ENCODE peak calls at places on chromosome 15, in four cellular contexts. N is psoas muscle, A is IMR-90, U is pancreas. G is an unnamed sample.

GRCh38 chr15:31217566-31218270 is 108.9 kb upstream of the KLF13 start:
- DNase-seq in N (no peak), A (no peak), U (no peak), G (no peak)

GRCh38 chr15:41880156-41880877 is 13.5 kb downstream of the SPTBN5 start:
- DNase-seq in N (no peak), A (no peak), U (no peak), G (no peak)

GRCh38 chr15:81449836-81450474 is 75.9 kb upstream of the TMC3 start:
- DNase-seq in N (no peak), A (no peak), U (no peak), G (no peak)

GRCh38 chr15:52098328-52098727 is 14.2 kb downstream of the BCL2L10 start:
- DNase-seq in N (no peak), A (no peak), U (no peak), G (no peak)

GRCh38 chr15:69992326-69992725 is 105.4 kb downstream of the TLE3 start:
- DNase-seq in N (no peak), A (no peak), U (no peak), G (no peak)

GRCh38 chr15:64455951-64456350 is 4.4 kb upstream of the ZNF609 start:
- DNase-seq in N (no peak), A (no peak), U (no peak), G (no peak)

GRCh38 chr15:65818927-65819562 is 27.0 kb upstream of the DENND4A start:
- DNase-seq in N (no peak), A (peak; percentile 25), U (no peak), G (no peak)

GRCh38 chr15:65100427-65100826 is 14.6 kb downstream of the UBAP1L start:
- DNase-seq in N (no peak), A (no peak), U (no peak), G (no peak)

GRCh38 chr15:62783303-62783957 is 259.1 kb upstream of the TPM1 start:
- DNase-seq in N (no peak), A (peak; percentile 93), U (no peak), G (no peak)

GRCh38 chr15:96687388-96688107 is 357.0 kb downstream of the NR2F2 start:
- DNase-seq in N (no peak), A (no peak), U (no peak), G (no peak)

GRCh38 chr15:69092159-69092558 is 68.3 kb upstream of the GLCE start:
- DNase-seq in N (no peak), A (peak; percentile 64), U (no peak), G (no peak)

GRCh38 chr15:70427531-70428120 is 329.9 kb upstream of the TLE3 start:
- DNase-seq in N (no peak), A (no peak), U (no peak), G (no peak)

GRCh38 chr15:69730281-69731235 is 277.9 kb downstream of the RPLP1 start:
- DNase-seq in N (no peak), A (no peak), U (no peak), G (no peak)

GRCh38 chr15:31440754-31441298 is 114.2 kb downstream of the KLF13 start:
- DNase-seq in N (peak; percentile 80), A (peak; percentile 27), U (peak; percentile 25), G (no peak)

GRCh38 chr15:42102646-42103235 is 8.4 kb upstream of the PLA2G4D start:
- DNase-seq in N (no peak), A (peak; percentile 49), U (no peak), G (no peak)

GRCh38 chr15:70017796-70018195 is 79.9 kb downstream of the TLE3 start:
- DNase-seq in N (no peak), A (no peak), U (no peak), G (no peak)

GRCh38 chr15:60899322-60899966 is 329.7 kb downstream of the RORA start:
- DNase-seq in N (no peak), A (no peak), U (no peak), G (no peak)

GRCh38 chr15:68317281-68318007 is 39.9 kb downstream of the FEM1B start:
- DNase-seq in N (no peak), A (no peak), U (no peak), G (no peak)

GRCh38 chr15:51861557-51862350 is 32.3 kb downstream of the TMOD3 start:
- DNase-seq in N (no peak), A (no peak), U (no peak), G (no peak)

GRCh38 chr15:63263519-63263918 is 13.9 kb upstream of the APH1B start:
- DNase-seq in N (no peak), A (no peak), U (no peak), G (no peak)

GRCh38 chr15:64460737-64461576 is 579 bp downstream of the ZNF609 start:
- DNase-seq in N (no peak), A (peak; percentile 81), U (peak; percentile 14), G (peak; percentile 35)

GRCh38 chr15:87741350-87741749 is 515.2 kb downstream of the NTRK3 start:
- DNase-seq in N (no peak), A (no peak), U (no peak), G (no peak)

GRCh38 chr15:84856731-84857417 is 27.6 kb upstream of the SLC28A1 start:
- DNase-seq in N (peak; percentile 77), A (no peak), U (no peak), G (no peak)
- H3K36me3 ChIP-seq in N (peaks cover 76% of the 10 kb centered on the region), A (no peaks in the 10 kb centered on the region), U (no peaks in the 10 kb centered on the region), G (no peaks in the 10 kb centered on the region)

DNA sequence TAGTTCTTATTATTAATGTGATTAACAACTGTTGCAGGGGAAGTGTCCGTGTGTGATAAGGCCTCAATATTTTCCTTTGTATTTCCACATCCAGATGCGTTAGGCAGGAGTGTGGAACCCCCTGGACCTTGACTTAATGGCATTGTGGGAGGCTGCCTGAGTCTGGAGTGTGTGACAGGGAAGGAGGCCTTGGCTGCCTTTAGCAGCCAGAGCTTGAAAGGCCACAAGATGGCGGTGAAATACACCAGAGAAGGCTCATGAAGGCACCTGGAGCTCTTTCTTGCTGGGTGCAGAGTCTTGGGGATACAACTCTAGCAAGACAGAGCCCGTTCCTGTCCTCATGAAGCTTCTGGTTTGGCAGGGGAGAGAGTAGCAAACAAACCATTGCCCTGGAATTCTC is 36.9 kb downstream of the POLR2M start:
- DNase-seq in N (no peak), A (no peak), U (no peak), G (no peak)
- TF ChIP-seq CTCF in N (no peak), A (no peak), U (no peak), G (peak; percentile 16)

GRCh38 chr15:59791646-59792208 is 102.6 kb upstream of the BNIP2 start:
- DNase-seq in N (no peak), A (no peak), U (no peak), G (no peak)

GRCh38 chr15:59792359-59792758 is 103.2 kb upstream of the BNIP2 start:
- DNase-seq in N (no peak), A (no peak), U (no peak), G (no peak)

GRCh38 chr15:59794229-59794886 is 105.2 kb upstream of the BNIP2 start:
- DNase-seq in N (no peak), A (no peak), U (no peak), G (no peak)

GRCh38 chr15:59791079-59791478 is 102.0 kb upstream of the BNIP2 start:
- DNase-seq in N (no peak), A (no peak), U (no peak), G (no peak)
- H3K27me3 ChIP-seq in N (no peaks in the 10 kb centered on the region), A (peaks cover 2% of the 10 kb centered on the region), U (peaks cover 20% of the 10 kb centered on the region), G (no peaks in the 10 kb centered on the region)

GRCh38 chr15:54719325-54719724 is 477.4 kb downstream of the RSL24D1 start:
- DNase-seq in N (no peak), A (no peak), U (no peak), G (no peak)
- H3K36me3 ChIP-seq in N (no peaks in the 10 kb centered on the region), A (no peaks in the 10 kb centered on the region), U (no peaks in the 10 kb centered on the region), G (no peaks in the 10 kb centered on the region)

GRCh38 chr15:78298983-78299301 is 467 bp downstream of the SKIC8 start:
- DNase-seq in N (no peak), A (peak; percentile 20), U (no peak), G (no peak)

GRCh38 chr15:78302579-78302978 is 3.2 kb upstream of the SKIC8 start:
- DNase-seq in N (no peak), A (peak; percentile 85), U (no peak), G (peak; percentile 85)

GRCh38 chr15:78299302-78300102 is at the start of gene SKIC8:
- DNase-seq in N (peak; percentile 96), A (peak; percentile 89), U (peak; percentile 93), G (peak; percentile 62)

GRCh38 chr15:78301813-78302212 is 2.4 kb upstream of the SKIC8 start:
- DNase-seq in N (no peak), A (no peak), U (no peak), G (no peak)

GRCh38 chr15:78301326-78301725 is 1.9 kb upstream of the SKIC8 start:
- DNase-seq in N (no peak), A (no peak), U (no peak), G (no peak)
- TF ChIP-seq CTCF in N (no peak), A (no peak), U (no peak), G (no peak)

GRCh38 chr15:73373221-73373620 is 4.5 kb upstream of the HCN4 start:
- DNase-seq in N (no peak), A (no peak), U (no peak), G (no peak)
- H3K27me3 ChIP-seq in N (no peaks in the 10 kb centered on the region), A (peaks cover 69% of the 10 kb centered on the region), U (peaks cover 11% of the 10 kb centered on the region), G (peaks cover 19% of the 10 kb centered on the region)

DNA sequence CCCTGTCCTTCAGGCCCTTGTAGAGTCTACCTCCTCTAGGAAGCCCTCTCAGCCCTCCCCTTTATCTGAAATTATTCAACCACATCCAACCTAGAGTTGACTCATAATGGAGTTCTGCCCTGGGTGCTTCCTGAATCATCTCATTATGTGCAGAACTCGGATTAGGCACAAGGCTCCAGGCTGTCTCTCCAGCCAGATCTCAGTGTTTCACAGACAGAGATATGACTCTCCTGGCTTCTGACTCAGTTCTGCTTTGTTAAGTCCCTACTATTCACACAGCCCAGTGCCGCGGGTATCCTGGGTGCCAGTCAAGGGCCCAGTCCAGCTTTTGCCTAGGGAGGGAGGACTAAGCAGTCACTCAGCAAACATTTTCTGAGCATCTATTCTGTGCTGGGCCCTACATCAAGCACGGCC is 9.3 kb downstream of the STRA6 start:
- DNase-seq in N (no peak), A (peak; percentile 91), U (no peak), G (peak; percentile 68)
- H3K36me3 ChIP-seq in N (no peaks in the 10 kb centered on the region), A (no peaks in the 10 kb centered on the region), U (no peaks in the 10 kb centered on the region), G (no peaks in the 10 kb centered on the region)

GRCh38 chr15:36208868-36209582 is 370.4 kb upstream of the CDIN1 start:
- DNase-seq in N (no peak), A (peak; percentile 37), U (no peak), G (no peak)
- TF ChIP-seq CTCF in N (no peak), A (peak; percentile 54), U (no peak), G (peak; percentile 22)

G was measured in BJ.